ENCODE peak calls at places on chromosomes 1 and 21, in five cellular contexts. S, K, U, O and Q are unnamed samples.

GRCh38 chr1:232012773-232013386 is 386.3 kb downstream of the DISC1 start:
- DNase-seq in S (peak; percentile 84), K (no peak), U (no peak), O (no peak), Q (peak; percentile 90)

GRCh38 chr1:7551442-7551841 is 219.7 kb upstream of the VAMP3 start:
- DNase-seq in S (no peak), K (no peak), U (peak; percentile 44), O (no peak), Q (no peak)

GRCh38 chr1:25711555-25712298 is 88.3 kb upstream of the SELENON start:
- DNase-seq in S (no peak), K (no peak), U (peak; percentile 77), O (peak; percentile 55), Q (no peak)

GRCh38 chr1:177466286-177466685 is 295.5 kb downstream of the BRINP2 start:
- DNase-seq in S (no peak), K (no peak), U (no peak), O (no peak), Q (no peak)

GRCh38 chr1:151416231-151416630 is 16.9 kb downstream of the PSMB4 start:
- DNase-seq in S (no peak), K (no peak), U (no peak), O (no peak), Q (peak; percentile 84)

GRCh38 chr1:226798427-226799411 is 59.6 kb upstream of the ITPKB start:
- DNase-seq in S (no peak), K (no peak), U (no peak), O (peak; percentile 75), Q (no peak)

GRCh38 chr1:185453496-185454192 is 136.6 kb upstream of the IVNS1ABP start:
- DNase-seq in S (no peak), K (no peak), U (no peak), O (no peak), Q (no peak)

GRCh38 chr1:18955442-18956188 is 861 bp downstream of the IFFO2 start:
- DNase-seq in S (peak; percentile 60), K (no peak), U (peak; percentile 81), O (peak; percentile 67), Q (peak; percentile 59)

GRCh38 chr1:168321945-168322344 is 41.3 kb downstream of the TBX19 start:
- DNase-seq in S (no peak), K (no peak), U (no peak), O (no peak), Q (peak; percentile 18)

GRCh38 chr1:197081117-197081753 is 14.2 kb upstream of the F13B start:
- DNase-seq in S (no peak), K (no peak), U (no peak), O (no peak), Q (no peak)

GRCh38 chr1:2973661-2974593 is 47.3 kb upstream of the ACTRT2 start:
- DNase-seq in S (no peak), K (no peak), U (peak; percentile 58), O (no peak), Q (no peak)

GRCh38 chr1:152654110-152654509 is 9.1 kb upstream of the LCE2D start:
- DNase-seq in S (peak; percentile 72), K (peak; percentile 47), U (no peak), O (no peak), Q (peak; percentile 54)

GRCh38 chr1:176073524-176074157 is 133.4 kb downstream of the COP1 start:
- DNase-seq in S (peak; percentile 54), K (peak; percentile 43), U (no peak), O (peak; percentile 18), Q (peak; percentile 86)

GRCh38 chr1:54324031-54324654 is 82.1 kb downstream of the SSBP3 start:
- DNase-seq in S (no peak), K (no peak), U (no peak), O (no peak), Q (peak; percentile 70)

GRCh38 chr1:117815926-117816325 is 113.5 kb downstream of the GDAP2 start:
- DNase-seq in S (no peak), K (no peak), U (no peak), O (no peak), Q (no peak)

GRCh38 chr1:42934541-42935312 is 23.9 kb downstream of the SLC2A1 start:
- DNase-seq in S (peak; percentile 19), K (no peak), U (peak; percentile 42), O (no peak), Q (no peak)

DNA sequence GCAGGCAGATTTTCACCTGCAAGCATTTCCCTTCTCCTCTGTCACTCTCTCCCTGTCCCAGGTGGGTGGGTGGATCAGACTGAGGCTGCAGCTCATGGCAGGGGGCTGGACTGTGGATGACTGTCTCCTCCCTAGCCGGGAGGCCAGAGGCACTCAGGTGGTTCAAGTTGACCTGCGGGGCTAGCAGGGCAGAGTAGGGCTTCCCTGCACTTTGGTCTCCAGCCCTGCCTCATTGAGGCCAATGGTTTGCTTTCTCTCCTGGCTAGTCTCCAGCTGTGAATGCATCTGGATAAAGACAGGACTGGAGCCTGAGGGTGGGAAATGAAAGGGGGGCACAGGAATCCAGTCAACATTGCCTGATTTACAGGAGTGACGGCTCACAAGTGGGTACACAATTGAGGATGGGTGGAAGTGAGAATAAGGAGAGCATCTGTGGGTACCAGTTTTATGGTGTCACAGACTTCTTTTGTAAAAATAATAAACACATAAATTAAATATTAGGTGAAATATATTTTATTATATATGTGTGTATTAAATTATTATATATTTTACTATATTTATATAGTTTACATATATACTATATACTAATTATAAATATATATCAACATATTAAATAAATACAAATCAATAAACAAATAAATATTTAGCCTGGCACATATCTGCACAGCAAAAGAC is 25.6 kb downstream of the RUNX1 start:
- DNase-seq in S (peak; percentile 58), K (no peak), U (no peak), O (no peak), Q (no peak)
- H3K4me1 ChIP-seq in S (peaks cover 22% of the 10 kb centered on the region), K (peaks cover 33% of the 10 kb centered on the region), U (peaks cover 14% of the 10 kb centered on the region), O (peaks cover 73% of the 10 kb centered on the region), Q (peaks cover 6% of the 10 kb centered on the region)

DNA sequence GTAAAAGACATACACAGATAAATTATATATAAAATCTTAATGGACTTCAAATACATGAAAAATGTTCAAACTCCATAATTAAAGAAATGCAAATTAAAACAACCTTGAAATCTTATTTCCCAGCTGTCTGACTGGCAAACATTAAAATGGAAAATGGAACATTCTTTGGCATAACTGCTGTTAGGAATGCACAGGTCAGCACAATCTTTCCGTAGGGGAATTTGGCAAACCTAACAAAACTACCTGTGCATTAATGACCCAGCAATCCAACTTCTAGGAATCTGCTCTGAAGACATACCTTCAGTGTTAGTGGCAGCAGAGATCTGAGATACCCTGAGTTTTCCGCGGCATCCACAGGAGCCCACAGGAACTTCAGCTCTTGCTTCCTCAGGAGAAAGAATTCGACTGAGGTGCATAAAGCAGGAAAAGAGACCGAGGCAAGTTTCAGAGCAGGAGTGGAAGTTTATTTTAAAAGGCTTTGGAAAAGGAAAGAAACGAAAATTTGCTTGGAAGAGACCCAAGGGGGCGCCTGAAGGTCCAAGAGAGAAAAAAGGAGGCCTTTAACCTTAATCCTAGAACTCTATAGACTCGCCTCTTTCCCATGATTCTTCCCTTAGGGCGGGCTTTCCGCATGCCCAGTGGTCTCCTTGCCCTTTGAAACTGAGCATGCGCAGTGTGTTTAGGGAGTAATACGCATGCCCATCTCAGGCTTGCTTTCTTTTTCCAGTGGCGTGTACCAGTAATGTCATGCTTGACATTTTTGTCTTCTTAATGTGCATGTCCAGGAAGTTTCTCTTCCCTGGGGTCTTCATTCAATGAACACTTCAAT is 24.8 kb downstream of the LYPD8 start:
- DNase-seq in S (no peak), K (no peak), U (no peak), O (no peak), Q (no peak)
- H3K9me3 ChIP-seq in S (no peaks in the 10 kb centered on the region), K (peaks cover 7% of the 10 kb centered on the region), U (no peaks in the 10 kb centered on the region), O (no peaks in the 10 kb centered on the region), Q (no peaks in the 10 kb centered on the region)

GRCh38 chr1:213931804-213932203 is 56.0 kb upstream of the PROX1 start:
- DNase-seq in S (no peak), K (no peak), U (no peak), O (no peak), Q (no peak)

GRCh38 chr1:213925783-213926182 is 62.0 kb upstream of the PROX1 start:
- DNase-seq in S (no peak), K (no peak), U (no peak), O (no peak), Q (no peak)

GRCh38 chr1:213927897-213928296 is 59.9 kb upstream of the PROX1 start:
- DNase-seq in S (no peak), K (no peak), U (no peak), O (no peak), Q (no peak)
- H3K4me3 ChIP-seq in S (no peak overlapping the region), K (no peak overlapping the region), U (no peak overlapping the region), O (no peak overlapping the region), Q (no peak overlapping the region)

DNA sequence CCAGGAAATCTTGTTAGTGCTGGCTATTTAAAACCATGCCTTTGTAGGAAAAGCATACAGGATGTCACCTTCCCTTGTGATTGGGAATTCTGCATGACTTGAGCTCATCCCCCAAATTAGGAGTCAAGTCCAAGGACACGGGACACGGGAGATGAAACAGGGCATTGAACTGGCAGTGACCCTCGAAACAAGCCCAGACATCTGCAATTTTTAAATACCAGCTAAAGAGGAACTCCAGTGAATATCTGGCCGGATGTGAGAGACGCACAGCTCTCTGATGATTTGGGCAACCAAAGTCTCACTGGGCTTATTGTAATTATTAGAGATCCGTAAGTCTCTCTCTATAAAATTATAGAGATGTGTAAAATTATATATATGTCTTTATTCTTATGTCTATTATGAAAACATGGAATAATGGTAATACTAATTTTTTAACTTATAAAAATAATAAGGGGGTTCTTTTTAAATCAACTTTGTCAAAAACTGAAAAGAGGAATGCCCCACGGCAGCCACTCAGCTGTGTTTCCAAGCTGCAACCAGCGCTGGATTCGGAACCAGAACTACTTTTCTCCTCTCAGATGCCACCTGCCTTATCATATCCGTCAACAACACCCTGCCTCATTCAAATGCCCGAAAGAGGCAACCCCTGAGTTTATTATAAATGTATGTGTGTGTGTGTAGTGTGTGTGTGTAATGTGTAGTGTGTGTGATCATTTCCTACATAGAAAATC is 32.6 kb downstream of the C2CD2 start:
- DNase-seq in S (no peak), K (no peak), U (no peak), O (no peak), Q (no peak)
- H3K4me1 ChIP-seq in S (peaks cover 7% of the 10 kb centered on the region), K (peaks cover 4% of the 10 kb centered on the region), U (peaks cover 24% of the 10 kb centered on the region), O (peaks cover 9% of the 10 kb centered on the region), Q (no peaks in the 10 kb centered on the region)

DNA sequence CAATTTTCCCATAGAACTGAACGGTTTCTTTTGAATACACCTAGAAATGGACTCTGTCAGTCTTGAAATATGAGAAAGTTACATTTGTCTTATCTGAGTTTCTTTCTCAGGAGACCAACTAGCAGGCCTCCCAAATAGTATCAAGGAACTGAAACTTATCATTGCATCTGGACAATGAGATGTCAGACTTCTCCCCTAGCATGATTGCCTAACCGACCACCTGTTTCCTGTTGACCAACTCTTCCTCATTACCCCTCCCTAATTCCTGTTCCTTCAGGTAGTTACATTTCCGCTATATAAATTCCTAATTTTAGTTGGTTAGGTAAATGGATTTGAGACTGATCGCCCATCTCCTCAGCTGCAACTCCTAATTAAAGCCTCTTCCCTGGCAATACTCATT is 1587.3 kb downstream of the NCAM2 start:
- DNase-seq in S (no peak), K (no peak), U (no peak), O (no peak), Q (no peak)
- H3K9me3 ChIP-seq in S (no peaks in the 10 kb centered on the region), K (no peaks in the 10 kb centered on the region), U (peaks cover 4% of the 10 kb centered on the region), O (no peaks in the 10 kb centered on the region), Q (no peaks in the 10 kb centered on the region)

GRCh38 chr1:94863919-94864318 is 43.8 kb downstream of the SLC44A3 start:
- DNase-seq in S (peak; percentile 29), K (peak; percentile 62), U (no peak), O (no peak), Q (peak; percentile 92)
- H3K4me3 ChIP-seq in S (no peak overlapping the region), K (peak overlapping the region; percentile 28), U (no peak overlapping the region), O (no peak overlapping the region), Q (no peak overlapping the region)

DNA sequence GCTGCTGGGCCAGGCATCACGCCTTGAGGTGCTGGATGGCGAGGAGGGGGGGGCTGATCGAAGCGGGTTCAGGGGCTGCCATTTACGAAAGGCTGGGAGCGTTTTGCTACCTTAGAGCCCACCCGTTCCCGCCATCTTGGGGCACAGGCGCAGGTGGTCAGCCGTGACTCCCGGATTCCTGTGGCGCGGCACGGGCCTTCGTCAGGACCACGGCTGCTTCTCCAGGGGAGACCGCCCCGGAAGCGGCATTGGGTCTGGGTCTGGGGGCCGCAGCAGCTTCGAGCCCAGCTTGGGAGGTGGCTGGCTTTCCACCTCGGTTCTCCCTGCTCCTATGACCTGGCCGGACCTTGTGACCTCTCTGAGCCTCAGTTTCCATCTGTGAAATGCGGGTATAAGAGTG is 23.8 kb downstream of the SPSB1 start:
- DNase-seq in S (no peak), K (no peak), U (no peak), O (no peak), Q (no peak)
- H3K4me1 ChIP-seq in S (peaks cover under 1% of the 10 kb centered on the region), K (peaks cover 90% of the 10 kb centered on the region), U (peaks cover 27% of the 10 kb centered on the region), O (peaks cover 4% of the 10 kb centered on the region), Q (peaks cover 16% of the 10 kb centered on the region)